ENCODE peak calls at places on chromosomes 4 and X, in seven cellular contexts. G, A, M, P, V, W and C are unnamed samples.

GRCh38 chr4:95388911-95389310 is 159.9 kb downstream of the UNC5C start:
- DNase-seq in G (no peak), A (no peak), M (no peak), P (no peak), V (no peak), W (no peak), C (no peak)

GRCh38 chrX:32774966-32775365 is 436.4 kb downstream of the DMD start:
- DNase-seq in G (no peak), A (no peak), M (no peak), P (no peak), V (no peak), W (no peak), C (no peak)

GRCh38 chr4:168621806-168622589 is 125.1 kb downstream of the PALLD start:
- DNase-seq in G (no peak), A (no peak), M (no peak), P (no peak), V (peak), W (no peak), C (no peak)

GRCh38 chr4:139458999-139459398 is 5.1 kb downstream of the RAB33B start:
- DNase-seq in G (no peak), A (no peak), M (no peak), P (no peak), V (no peak), W (no peak), C (no peak)

GRCh38 chrX:43618376-43619205 is 37.5 kb upstream of the MAOA start:
- DNase-seq in G (no peak), A (no peak), M (no peak), P (no peak), V (no peak), W (no peak), C (no peak)

GRCh38 chr4:85866508-85866907 is 391.6 kb downstream of the ARHGAP24 start:
- DNase-seq in G (no peak), A (no peak), M (no peak), P (no peak), V (no peak), W (no peak), C (no peak)

GRCh38 chrX:3504916-3505315 is 158.5 kb upstream of the MXRA5 start:
- DNase-seq in G (no peak), A (no peak), M (no peak), P (no peak), V (no peak), W (no peak), C (no peak)

GRCh38 chrX:111200327-111200726 is 70.0 kb downstream of the CAPN6 start:
- DNase-seq in G (no peak), A (no peak), M (no peak), P (no peak), V (no peak), W (no peak), C (no peak)

GRCh38 chrX:16838202-16839066 is 31.7 kb downstream of the RBBP7 start:
- DNase-seq in G (peak), A (no peak), M (no peak), P (no peak), V (peak), W (no peak), C (no peak)

GRCh38 chr4:15425520-15425919 is 2.3 kb upstream of the C1QTNF7 start:
- DNase-seq in G (no peak), A (no peak), M (no peak), P (no peak), V (no peak), W (no peak), C (no peak)

GRCh38 chr4:116664198-116664597 is 421.2 kb downstream of the TRAM1L1 start:
- DNase-seq in G (no peak), A (no peak), M (no peak), P (no peak), V (no peak), W (no peak), C (no peak)

GRCh38 chr4:139242511-139243051 is 37.4 kb downstream of the MGARP start:
- DNase-seq in G (no peak), A (no peak), M (no peak), P (no peak), V (peak), W (no peak), C (no peak)

GRCh38 chr4:148364525-148364924 is 77.7 kb downstream of the NR3C2 start:
- DNase-seq in G (no peak), A (no peak), M (no peak), P (no peak), V (no peak), W (no peak), C (no peak)

GRCh38 chrX:100591256-100592051 is 6.7 kb downstream of the TNMD start:
- DNase-seq in G (no peak), A (no peak), M (no peak), P (no peak), V (no peak), W (no peak), C (no peak)

GRCh38 chrX:7147978-7148824 is at the start of gene PUDP:
- DNase-seq in G (peak), A (peak), M (peak), P (peak), V (peak), W (no peak), C (peak)

GRCh38 chr4:152515678-152516077 is 20.2 kb downstream of the FBXW7 start:
- DNase-seq in G (no peak), A (no peak), M (no peak), P (no peak), V (peak), W (no peak), C (no peak)

GRCh38 chr4:107825072-107825789 is 499 bp downstream of the SGMS2 start:
- DNase-seq in G (peak), A (no peak), M (no peak), P (peak), V (peak), W (no peak), C (peak)

GRCh38 chrX:44234541-44234940 is 108.9 kb downstream of the EFHC2 start:
- DNase-seq in G (no peak), A (no peak), M (no peak), P (no peak), V (no peak), W (no peak), C (no peak)

GRCh38 chr4:99219479-99219878 is 433 bp upstream of the ADH6 start:
- DNase-seq in G (no peak), A (no peak), M (peak), P (no peak), V (no peak), W (no peak), C (no peak)

GRCh38 chr4:177450421-177451107 is 8.3 kb upstream of the AGA start:
- DNase-seq in G (no peak), A (no peak), M (no peak), P (no peak), V (peak), W (no peak), C (no peak)

GRCh38 chrX:112669834-112670233 is 9.9 kb downstream of the LHFPL1 start:
- DNase-seq in G (no peak), A (no peak), M (no peak), P (no peak), V (no peak), W (no peak), C (no peak)

GRCh38 chr4:100129774-100130173 is 60.5 kb downstream of the DDIT4L start:
- DNase-seq in G (no peak), A (no peak), M (no peak), P (no peak), V (no peak), W (no peak), C (no peak)

GRCh38 chr4:8646296-8647093 is 53.9 kb downstream of the CPZ start:
- DNase-seq in G (no peak), A (no peak), M (no peak), P (no peak), V (no peak), W (no peak), C (peak)